ENCODE peak calls at places on chromosomes 4 and X, in seven cellular contexts. Z is thyroid gland; O is stimulated activated naive CD8-positive, alpha-beta T cell treated with anti-CD3 and anti-CD28 coated beads, Interleukin-15, Interleukin-2, amounts not matched to agents 100 U/mL and 50 U/mL, for 24 hours; F is ACHN; N is suprapubic skin; B is neural crest cell; E is SHP77. X is an unnamed sample.

GRCh38 chrX:16712116-16712824 is at the start of gene CTPS2:
- DNase-seq in Z (peak; percentile 73), O (peak; percentile 57), F (peak; percentile 60), N (peak; percentile 81), B (peak; percentile 65), E (peak; percentile 37), X (peak; percentile 78)

GRCh38 chr4:26717332-26717731 is 133.4 kb downstream of the TBC1D19 start:
- DNase-seq in Z (no peak), O (no peak), F (no peak), N (no peak), B (no peak), E (no peak), X (peak; percentile 64)

GRCh38 chrX:153878285-153878779 is 7.6 kb downstream of the L1CAM start:
- DNase-seq in Z (no peak), O (no peak), F (no peak), N (no peak), B (no peak), E (no peak), X (no peak)

GRCh38 chr4:16250665-16251365 is 24.5 kb upstream of the TAPT1 start:
- DNase-seq in Z (no peak), O (no peak), F (peak; percentile 64), N (no peak), B (no peak), E (no peak), X (peak; percentile 93)

GRCh38 chrX:85244411-85245210 is 820 bp downstream of the ZNF711 start:
- DNase-seq in Z (peak; percentile 7), O (no peak), F (no peak), N (no peak), B (peak; percentile 2), E (peak; percentile 8), X (peak; percentile 29)

GRCh38 chr4:148648599-148648998 is 206.4 kb upstream of the NR3C2 start:
- DNase-seq in Z (no peak), O (no peak), F (no peak), N (no peak), B (no peak), E (no peak), X (no peak)

GRCh38 chr4:36004231-36004851 is 240.0 kb downstream of the ARAP2 start:
- DNase-seq in Z (no peak), O (no peak), F (no peak), N (no peak), B (no peak), E (no peak), X (peak; percentile 20)

GRCh38 chrX:96843566-96843965 is 40.1 kb upstream of the RPA4 start:
- DNase-seq in Z (peak; percentile 6), O (no peak), F (no peak), N (no peak), B (no peak), E (no peak), X (peak; percentile 39)

GRCh38 chr4:54527532-54527931 is 130.2 kb upstream of the KIT start:
- DNase-seq in Z (no peak), O (no peak), F (no peak), N (no peak), B (no peak), E (no peak), X (no peak)

GRCh38 chrX:41184312-41184711 is 99.1 kb downstream of the USP9X start:
- DNase-seq in Z (no peak), O (no peak), F (no peak), N (no peak), B (no peak), E (no peak), X (no peak)

GRCh38 chr4:165700855-165701254 is 172.2 kb upstream of the TLL1 start:
- DNase-seq in Z (no peak), O (no peak), F (peak; percentile 8), N (no peak), B (no peak), E (peak; percentile 1), X (peak; percentile 22)

GRCh38 chrX:2464677-2465166 is 36.1 kb downstream of the DHRSX start:
- DNase-seq in Z (no peak), O (no peak), F (no peak), N (no peak), B (no peak), E (no peak), X (no peak)

GRCh38 chr4:101066586-101066985 is 280.7 kb downstream of the PPP3CA start:
- DNase-seq in Z (no peak), O (no peak), F (no peak), N (no peak), B (no peak), E (no peak), X (no peak)

X was measured in kidney tubule cell.